ENCODE peak calls at places on chromosomes 6 and 20, in eight cellular contexts. X, J, M, C, S, W, O and R are unnamed samples.

GRCh38 chr6:150494236-150494635 is 105.4 kb upstream of the PLEKHG1 start:
- DNase-seq in C (no peak), M (no peak), W (no peak), O (no peak), J (no peak), S (peak), X (no peak), R (no peak)

GRCh38 chr6:30614843-30615218 is 2.2 kb downstream of the PPP1R10 start:
- DNase-seq in S (peak), J (peak), W (peak), O (peak), C (peak), X (peak), M (peak), R (peak)

GRCh38 chr6:147106759-147107401 is 97.3 kb upstream of the STXBP5 start:
- DNase-seq in C (no peak), X (peak), S (no peak), W (no peak), M (no peak), O (no peak), J (peak), R (peak)

GRCh38 chr6:119076966-119077642 is 1.4 kb downstream of the FAM184A start:
- DNase-seq in M (no peak), W (no peak), J (no peak), O (no peak), C (no peak), S (no peak), X (no peak), R (no peak)

GRCh38 chr6:169692516-169692915 is 9.3 kb downstream of the WDR27 start:
- DNase-seq in J (no peak), X (no peak), M (no peak), S (no peak), W (no peak), O (no peak), C (no peak), R (no peak)

GRCh38 chr6:10266061-10266460 is 148.8 kb downstream of the TFAP2A start:
- DNase-seq in X (no peak), M (no peak), C (peak), O (no peak), J (no peak), W (no peak), S (no peak), R (peak)

GRCh38 chr6:107730106-107730505 is 94.0 kb downstream of the SCML4 start:
- DNase-seq in S (no peak), C (no peak), X (no peak), O (peak), M (no peak), J (no peak), W (no peak), R (no peak)

GRCh38 chr20:49324306-49324705 is 46.4 kb upstream of the ZNFX1 start:
- DNase-seq in S (no peak), X (no peak), W (no peak), C (no peak), M (no peak), J (no peak), O (no peak), R (no peak)

GRCh38 chr20:24096256-24096655 is 107.7 kb upstream of the GGTLC1 start:
- DNase-seq in C (no peak), M (no peak), J (no peak), W (no peak), X (no peak), O (no peak), S (no peak), R (no peak)

GRCh38 chr20:34581341-34582189 is 23.0 kb downstream of the MAP1LC3A start:
- DNase-seq in J (no peak), W (no peak), X (peak), O (peak), M (no peak), C (no peak), S (no peak), R (peak)

GRCh38 chr6:116424001-116424400 is 37.2 kb upstream of the CALHM6 start:
- DNase-seq in W (no peak), M (no peak), J (peak), X (peak), O (no peak), C (no peak), S (no peak), R (no peak)

GRCh38 chr20:43631598-43631997 is 35.3 kb upstream of the MYBL2 start:
- DNase-seq in M (no peak), W (no peak), X (no peak), O (no peak), S (no peak), C (no peak), J (no peak), R (no peak)

GRCh38 chr6:163565140-163565539 is 150.6 kb downstream of the QKI start:
- DNase-seq in O (no peak), C (no peak), J (no peak), M (no peak), X (no peak), W (no peak), S (no peak), R (no peak)